ENCODE peak calls at places on chromosome X, in ten cellular contexts. Z is fibroblast of mammary gland; K is LNCaP clone FGC; Y is CD8-positive, alpha-beta T cell; L is H9; J is Caco-2; U is colonic mucosa; P is OCI-LY7; H is RWPE2; T is CD4-positive, alpha-beta T cell. O is an unnamed sample.
A peak's percentile ranks its signal among the peaks of the same experiment; 100 is the strongest.

GRCh38 chrX:13791559-13791958 is 25.3 kb downstream of the GPM6B start:
- DNase-seq in Z (peak; percentile 38), K (no peak), Y (no peak), L (no peak), J (no peak), U (no peak), P (no peak), H (no peak), T (no peak), O (no peak)

GRCh38 chrX:47751670-47752069 is 85.0 kb upstream of the ZNF81 start:
- DNase-seq in Z (peak; percentile 37), K (no peak), Y (no peak), L (peak; percentile 57), J (peak; percentile 55), U (peak; percentile 32), P (peak; percentile 18), H (no peak), T (no peak), O (no peak)

GRCh38 chrX:111386884-111387283 is 25.1 kb downstream of the DCX start:
- DNase-seq in Z (no peak), K (no peak), Y (no peak), L (no peak), J (no peak), U (no peak), P (no peak), H (no peak), T (no peak), O (no peak)

GRCh38 chrX:118347131-118347530 is 1.2 kb downstream of the WDR44 start:
- DNase-seq in Z (peak; percentile 68), K (no peak), Y (no peak), L (no peak), J (no peak), U (no peak), P (no peak), H (no peak), T (no peak), O (no peak)

GRCh38 chrX:55220119-55220794 is at the start of gene PAGE5:
- DNase-seq in Z (no peak), K (no peak), Y (no peak), L (no peak), J (no peak), U (no peak), P (no peak), H (no peak), T (no peak), O (no peak)

GRCh38 chrX:97294016-97294415 is 410.3 kb downstream of the RPA4 start:
- DNase-seq in Z (no peak), K (peak; percentile 38), Y (no peak), L (no peak), J (no peak), U (no peak), P (no peak), H (no peak), T (no peak), O (no peak)

GRCh38 chrX:9231491-9231890 is 197.6 kb upstream of the FAM9B start:
- DNase-seq in Z (peak; percentile 54), K (no peak), Y (no peak), L (no peak), J (no peak), U (no peak), P (no peak), H (no peak), T (no peak), O (no peak)

GRCh38 chrX:23902419-23902818 is 5.3 kb downstream of the APOO start:
- DNase-seq in Z (peak; percentile 72), K (peak; percentile 45), Y (no peak), L (no peak), J (peak; percentile 42), U (no peak), P (peak; percentile 50), H (no peak), T (no peak), O (no peak)

GRCh38 chrX:123860983-123861382 is 1.1 kb downstream of the XIAP start:
- DNase-seq in Z (peak; percentile 30), K (no peak), Y (no peak), L (no peak), J (no peak), U (no peak), P (peak; percentile 7), H (no peak), T (no peak), O (no peak)

GRCh38 chrX:2691543-2692220 is 587 bp downstream of the CD99 start:
- DNase-seq in Z (peak; percentile 50), K (no peak), Y (no peak), L (no peak), J (peak; percentile 49), U (peak; percentile 70), P (peak; percentile 35), H (no peak), T (no peak), O (no peak)

GRCh38 chrX:15686818-15687685 is 22.4 kb upstream of the CLTRN start:
- DNase-seq in Z (peak; percentile 68), K (peak; percentile 17), Y (peak; percentile 76), L (peak; percentile 59), J (peak; percentile 54), U (peak; percentile 71), P (peak; percentile 63), H (no peak), T (peak; percentile 42), O (peak; percentile 41)

GRCh38 chrX:44935640-44936039 is 62.7 kb downstream of the KDM6A start:
- DNase-seq in Z (no peak), K (peak; percentile 51), Y (no peak), L (no peak), J (no peak), U (no peak), P (no peak), H (peak; percentile 64), T (no peak), O (no peak)

GRCh38 chrX:115582871-115583729 is 22.1 kb downstream of the PLS3 start:
- DNase-seq in Z (peak; percentile 66), K (no peak), Y (no peak), L (peak; percentile 81), J (peak; percentile 45), U (no peak), P (no peak), H (no peak), T (no peak), O (no peak)

GRCh38 chrX:54481751-54482150 is 14.3 kb downstream of the FGD1 start:
- DNase-seq in Z (peak; percentile 14), K (no peak), Y (no peak), L (peak; percentile 47), J (no peak), U (no peak), P (peak; percentile 7), H (no peak), T (no peak), O (no peak)

GRCh38 chrX:23855569-23855968 is 52.2 kb downstream of the APOO start:
- DNase-seq in Z (no peak), K (no peak), Y (no peak), L (no peak), J (no peak), U (no peak), P (no peak), H (no peak), T (no peak), O (no peak)

DNA sequence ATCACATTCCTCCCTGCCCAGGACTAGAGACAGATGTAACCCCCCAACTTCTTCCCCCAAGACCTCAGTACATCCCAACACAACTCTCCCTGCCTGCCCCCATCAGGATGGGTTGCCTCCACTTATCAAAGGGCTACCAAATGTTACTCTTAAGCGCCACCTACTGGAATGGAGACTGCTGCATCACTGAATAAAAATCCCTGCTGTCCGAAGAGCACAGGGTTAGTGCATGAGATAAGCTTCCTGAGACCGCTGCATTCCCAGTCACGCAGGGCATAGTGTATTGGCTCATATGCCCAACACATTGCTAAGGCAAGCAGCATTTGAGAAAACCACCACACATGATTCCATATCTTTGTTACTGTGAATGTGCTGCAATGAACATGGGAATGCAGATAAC is 544.5 kb downstream of the PPP4R3C start:
- DNase-seq in Z (peak; percentile 2), K (no peak), Y (no peak), L (peak; percentile 51), J (peak; percentile 42), U (no peak), P (peak; percentile 15), H (no peak), T (no peak), O (no peak)
- TF ChIP-seq CTCF in Z (peak; percentile 20), K (peak; percentile 62), Y (no peak), L (peak; percentile 62), J (no peak), U (no peak), P (peak; percentile 65), H (peak; percentile 19), T (no peak), O (no peak)

GRCh38 chrX:71118985-71119535 is 664 bp downstream of the MED12 start:
- DNase-seq in Z (no peak), K (no peak), Y (no peak), L (no peak), J (no peak), U (peak; percentile 32), P (no peak), H (no peak), T (no peak), O (no peak)
- TF ChIP-seq CTCF in Z (no peak), K (no peak), Y (no peak), L (no peak), J (no peak), U (no peak), P (no peak), H (no peak), T (no peak), O (no peak)

DNA sequence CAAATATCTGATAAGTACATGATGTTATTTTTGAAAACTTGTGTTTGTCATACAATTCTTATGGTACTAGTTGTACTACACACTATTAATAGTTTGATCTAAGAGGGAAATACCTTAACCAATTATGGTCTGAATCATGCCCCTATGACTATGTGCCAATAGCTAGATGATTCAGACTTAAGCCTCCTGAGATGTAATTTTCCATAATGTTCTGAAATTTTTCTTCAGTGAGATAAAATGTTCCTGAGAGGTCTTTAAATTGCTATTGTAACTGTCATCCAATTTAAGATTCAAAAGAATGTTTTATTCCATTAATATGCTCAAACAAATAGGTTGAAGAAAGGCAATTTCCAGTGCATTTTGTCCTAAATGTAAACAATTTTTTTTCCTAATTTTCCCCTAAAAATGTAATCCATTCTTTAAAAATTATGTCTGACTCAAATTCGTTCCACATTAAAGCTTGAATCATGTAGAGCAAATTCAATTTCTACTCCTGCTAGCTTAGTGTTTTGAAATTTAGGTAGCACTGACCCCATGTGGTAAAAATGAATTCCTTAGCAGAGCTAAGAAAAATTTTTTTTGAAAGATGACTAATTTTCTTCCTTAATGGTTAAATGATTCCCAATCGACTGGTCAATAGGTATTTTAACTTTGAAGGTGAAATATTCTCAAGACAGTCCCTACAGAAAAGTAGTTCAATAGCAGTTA is 49.1 kb downstream of the APOOL start:
- DNase-seq in Z (peak; percentile 90), K (no peak), Y (no peak), L (no peak), J (no peak), U (no peak), P (peak; percentile 1), H (no peak), T (no peak), O (no peak)
- TF ChIP-seq CTCF in Z (peak; percentile 43), K (peak; percentile 24), Y (no peak), L (peak; percentile 28), J (no peak), U (no peak), P (peak; percentile 56), H (peak; percentile 62), T (no peak), O (peak; percentile 8)

DNA sequence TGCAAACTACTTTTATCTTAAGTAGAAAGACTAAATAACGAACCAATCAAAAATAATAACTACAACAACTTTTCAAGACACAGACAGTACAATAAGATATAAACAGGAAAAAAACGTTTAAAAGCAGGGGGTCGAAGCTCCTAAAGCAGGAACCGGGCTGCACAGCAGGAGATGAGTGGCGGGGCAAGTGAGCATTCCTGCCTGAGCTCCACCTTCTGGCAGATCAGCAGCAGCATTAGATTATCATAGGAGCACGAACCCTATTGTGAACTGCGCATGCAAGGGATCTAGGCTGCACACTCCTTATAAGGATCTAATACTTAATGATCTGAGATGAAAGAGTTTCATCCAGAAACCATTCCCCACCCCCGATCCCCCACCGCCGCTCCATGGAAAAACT is 146.2 kb downstream of the TEX11 start:
- DNase-seq in Z (no peak), K (no peak), Y (no peak), L (no peak), J (peak; percentile 7), U (no peak), P (no peak), H (no peak), T (no peak), O (no peak)
- TF ChIP-seq CTCF in Z (no peak), K (peak; percentile 32), Y (no peak), L (no peak), J (no peak), U (no peak), P (no peak), H (no peak), T (no peak), O (no peak)